ENCODE peak calls at places on chromosomes 2 and 18, in four cellular contexts. Y, P, J and R are unnamed samples. For H3K36me3 and H3K27me3, the result is how much of the 10 kb centered on the place peaks cover.

GRCh38 chr2:4272261-4272858 is 569.0 kb downstream of the DCDC2C start:
- DNase-seq in P (no peak), J (no peak), Y (no peak), R (no peak)

GRCh38 chr2:65309699-65310098 is 82.1 kb downstream of the ACTR2 start:
- DNase-seq in P (no peak), J (no peak), Y (no peak), R (no peak)

GRCh38 chr2:157784169-157784822 is 91.8 kb downstream of the ACVR1 start:
- DNase-seq in J (peak), P (peak), Y (no peak), R (peak)

GRCh38 chr18:45342166-45342565 is 273.1 kb upstream of the SLC14A2 start:
- DNase-seq in P (no peak), J (no peak), Y (no peak), R (no peak)

GRCh38 chr2:30269771-30270145 is 38.4 kb downstream of the LBH start:
- DNase-seq in P (no peak), Y (no peak), J (no peak), R (no peak)

GRCh38 chr2:17539993-17540812 is at the start of gene VSNL1:
- DNase-seq in J (peak), P (peak), Y (no peak), R (peak)

GRCh38 chr18:41703744-41704530 is 251.1 kb upstream of the PIK3C3 start:
- DNase-seq in P (no peak), J (no peak), Y (no peak), R (peak)

GRCh38 chr2:232488721-232489300 is 1.2 kb upstream of the ECEL1 start:
- DNase-seq in J (peak), P (no peak), Y (no peak), R (no peak)

GRCh38 chr2:100875516-100876230 is 55.7 kb downstream of the NPAS2 start:
- DNase-seq in P (no peak), J (no peak), Y (no peak), R (no peak)

GRCh38 chr2:16617282-16618266 is 48.1 kb downstream of the CYRIA start:
- DNase-seq in J (peak), P (no peak), Y (no peak), R (no peak)

GRCh38 chr2:122255924-122256323 is 500.5 kb downstream of the TSN start:
- DNase-seq in Y (no peak), J (no peak), P (no peak), R (peak)

GRCh38 chr2:171403181-171403580 is 30.6 kb downstream of the METTL8 start:
- DNase-seq in J (no peak), Y (no peak), P (no peak), R (no peak)

GRCh38 chr18:41532344-41533086 is 422.5 kb upstream of the PIK3C3 start:
- DNase-seq in Y (no peak), J (no peak), P (no peak), R (no peak)

GRCh38 chr2:23708771-23709170 is 218.2 kb downstream of the ATAD2B start:
- DNase-seq in J (no peak), P (no peak), Y (no peak), R (no peak)

GRCh38 chr2:99389371-99389770 is 52.2 kb downstream of the EIF5B start:
- DNase-seq in P (no peak), J (peak), Y (peak), R (no peak)

GRCh38 chr2:200913654-200914053 is 24.5 kb downstream of the NIF3L1 start:
- DNase-seq in Y (peak), J (peak), P (no peak), R (no peak)
- H3K36me3 ChIP-seq in Y (under half), J (under half), P (under half), R (under half)

DNA sequence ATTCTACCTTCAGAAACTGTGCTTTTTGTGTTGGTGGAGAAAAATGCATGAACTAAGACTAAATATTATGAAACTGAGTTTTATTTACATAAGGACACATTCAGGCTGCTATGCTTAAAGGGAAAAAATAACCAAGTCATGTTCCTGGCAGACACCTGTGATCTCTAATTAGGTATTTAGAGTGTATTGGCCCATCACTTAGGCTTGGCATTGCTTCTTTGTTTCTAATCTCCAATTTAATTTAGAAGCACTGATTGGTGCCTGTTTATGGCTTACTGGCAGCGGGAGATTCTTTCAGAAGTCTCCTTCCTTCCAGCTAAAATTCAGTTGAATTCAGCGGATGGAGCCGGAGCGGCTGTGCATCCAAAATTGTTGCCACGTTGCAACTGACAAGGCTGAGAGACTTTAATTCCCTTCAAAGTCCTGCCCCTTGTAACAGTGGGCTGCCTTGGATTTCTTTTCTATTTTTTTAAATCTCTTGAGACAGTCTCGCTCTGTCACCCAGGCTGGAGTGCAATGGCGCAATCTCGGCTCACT is 66.5 kb downstream of the VWA3B start:
- DNase-seq in P (no peak), J (no peak), Y (no peak), R (no peak)
- H3K4me3 ChIP-seq in P (no peak), J (no peak), Y (no peak), R (no peak)

DNA sequence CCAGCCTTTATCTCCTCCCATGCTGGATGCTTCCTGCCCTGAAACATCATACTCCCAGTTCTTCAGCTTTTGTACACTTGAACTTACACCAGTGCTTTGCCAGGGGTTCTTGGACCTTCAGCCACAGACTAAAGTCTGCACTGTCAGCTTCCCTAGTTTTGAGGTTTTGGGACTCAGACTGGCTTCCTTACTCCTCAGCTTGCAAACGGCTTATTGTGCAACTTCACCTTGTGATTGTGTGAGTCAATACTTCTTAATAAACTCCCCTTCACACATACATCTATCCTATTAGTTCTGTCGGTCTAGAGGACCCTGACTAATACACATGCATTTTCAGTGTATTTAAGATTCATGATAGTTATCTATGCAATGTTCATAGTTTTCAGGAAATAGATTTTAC is 35.8 kb upstream of the ZNF804A start:
- DNase-seq in P (no peak), J (no peak), Y (no peak), R (no peak)
- H3K27me3 ChIP-seq in P (under half), J (under half), Y (under half), R (under half)

GRCh38 chr2:61183815-61184214 is 21.8 kb downstream of the C2orf74 start:
- DNase-seq in Y (no peak), J (no peak), P (no peak), R (no peak)

GRCh38 chr2:61179701-61180639 is 18.0 kb downstream of the C2orf74 start:
- DNase-seq in J (peak), Y (no peak), P (peak), R (no peak)

GRCh38 chr2:61181382-61182058 is 19.5 kb downstream of the C2orf74 start:
- DNase-seq in Y (no peak), P (no peak), J (peak), R (no peak)

GRCh38 chr2:61180686-61181085 is 18.7 kb downstream of the C2orf74 start:
- DNase-seq in J (peak), Y (no peak), P (no peak), R (no peak)

GRCh38 chr2:61182059-61182383 is 20.0 kb downstream of the C2orf74 start:
- DNase-seq in P (no peak), Y (no peak), J (no peak), R (no peak)
- H3K36me3 ChIP-seq in P (under half), Y (under half), J (half or more), R (under half)